ENCODE peak calls at places on chromosomes 11 and 22, in four cellular contexts. One of them, this sample, is unnamed.

GRCh38 chr22:46159777-46160176 is 9.5 kb downstream of the PPARA start:
- DNase-seq in neural progenitor cell: no peak
- DNase-seq in lung microvascular endothelial cell: no peak
- DNase-seq in germinal center: no peak
- DNase-seq in this sample: no peak

GRCh38 chr22:29136715-29137700 is 64.2 kb downstream of the KREMEN1 start:
- DNase-seq in neural progenitor cell: no peak
- DNase-seq in lung microvascular endothelial cell: no peak
- DNase-seq in germinal center: no peak
- DNase-seq in this sample: no peak

GRCh38 chr11:70268526-70268925 is 2.0 kb upstream of the PPFIA1 start:
- DNase-seq in neural progenitor cell: no peak
- DNase-seq in lung microvascular endothelial cell: no peak
- DNase-seq in germinal center: no peak
- DNase-seq in this sample: no peak

GRCh38 chr11:15988693-15989231 is 367.6 kb downstream of the SOX6 start:
- DNase-seq in neural progenitor cell: peak
- DNase-seq in lung microvascular endothelial cell: peak
- DNase-seq in germinal center: no peak
- DNase-seq in this sample: no peak

GRCh38 chr11:118057424-118058145 is 19.3 kb upstream of the TMPRSS4 start:
- DNase-seq in neural progenitor cell: no peak
- DNase-seq in lung microvascular endothelial cell: no peak
- DNase-seq in germinal center: no peak
- DNase-seq in this sample: no peak

GRCh38 chr11:115168229-115168671 is 336.0 kb downstream of the CADM1 start:
- DNase-seq in neural progenitor cell: no peak
- DNase-seq in lung microvascular endothelial cell: no peak
- DNase-seq in germinal center: no peak
- DNase-seq in this sample: no peak

GRCh38 chr11:28350216-28350615 is 242.0 kb downstream of the METTL15 start:
- DNase-seq in neural progenitor cell: no peak
- DNase-seq in lung microvascular endothelial cell: no peak
- DNase-seq in germinal center: no peak
- DNase-seq in this sample: no peak

GRCh38 chr11:113528982-113529381 is 53.8 kb upstream of the DRD2 start:
- DNase-seq in neural progenitor cell: no peak
- DNase-seq in lung microvascular endothelial cell: no peak
- DNase-seq in germinal center: no peak
- DNase-seq in this sample: no peak

GRCh38 chr11:75568616-75569219 is 6.7 kb downstream of the SERPINH1 start:
- DNase-seq in neural progenitor cell: no peak
- DNase-seq in lung microvascular endothelial cell: no peak
- DNase-seq in germinal center: no peak
- DNase-seq in this sample: no peak

GRCh38 chr11:79959318-79959717 is 518.5 kb upstream of the TENM4 start:
- DNase-seq in neural progenitor cell: no peak
- DNase-seq in lung microvascular endothelial cell: no peak
- DNase-seq in germinal center: no peak
- DNase-seq in this sample: no peak

GRCh38 chr11:11979487-11980117 is 28.8 kb downstream of the DKK3 start:
- DNase-seq in neural progenitor cell: no peak
- DNase-seq in lung microvascular endothelial cell: peak
- DNase-seq in germinal center: no peak
- DNase-seq in this sample: no peak

GRCh38 chr11:64078294-64078693 is 42.6 kb downstream of the FLRT1 start:
- DNase-seq in neural progenitor cell: no peak
- DNase-seq in lung microvascular endothelial cell: no peak
- DNase-seq in germinal center: no peak
- DNase-seq in this sample: no peak